ENCODE peak calls at places on chromosomes 4 and X, in five cellular contexts. One of them, this sample, is unnamed.

GRCh38 chr4:184401397-184402171 is 72.8 kb downstream of the IRF2 start:
- DNase-seq in lower lobe of right lung: no peak
- DNase-seq in A549: no peak
- DNase-seq in IMR-90: no peak
- DNase-seq in adrenal gland: no peak
- DNase-seq in this sample: no peak

GRCh38 chr4:78542373-78542772 is 9.2 kb upstream of the ANXA3 start:
- DNase-seq in lower lobe of right lung: no peak
- DNase-seq in A549: peak; percentile 65
- DNase-seq in IMR-90: peak; percentile 65
- DNase-seq in adrenal gland: no peak
- DNase-seq in this sample: no peak

GRCh38 chr4:60133414-60133813 is 1066.7 kb upstream of the ADGRL3 start:
- DNase-seq in lower lobe of right lung: no peak
- DNase-seq in A549: no peak
- DNase-seq in IMR-90: peak; percentile 36
- DNase-seq in adrenal gland: no peak
- DNase-seq in this sample: no peak

GRCh38 chrX:130637591-130637990 is 235.8 kb downstream of the RBMX2 start:
- DNase-seq in lower lobe of right lung: no peak
- DNase-seq in A549: no peak
- DNase-seq in IMR-90: peak; percentile 58
- DNase-seq in adrenal gland: no peak
- DNase-seq in this sample: no peak

GRCh38 chr4:185740471-185740873 is 71.5 kb downstream of the SORBS2 start:
- DNase-seq in lower lobe of right lung: no peak
- DNase-seq in A549: no peak
- DNase-seq in IMR-90: no peak
- DNase-seq in adrenal gland: peak; percentile 46
- DNase-seq in this sample: no peak

GRCh38 chrX:109629310-109629709 is 4.3 kb upstream of the KCNE5 start:
- DNase-seq in lower lobe of right lung: no peak
- DNase-seq in A549: no peak
- DNase-seq in IMR-90: no peak
- DNase-seq in adrenal gland: peak; percentile 4
- DNase-seq in this sample: peak; percentile 14

GRCh38 chrX:48761674-48762471 is at the start of gene GLOD5:
- DNase-seq in lower lobe of right lung: peak; percentile 72
- DNase-seq in A549: peak; percentile 39
- DNase-seq in IMR-90: no peak
- DNase-seq in adrenal gland: peak; percentile 3
- DNase-seq in this sample: peak; percentile 25

GRCh38 chrX:88560673-88561330 is 186.2 kb upstream of the CPXCR1 start:
- DNase-seq in lower lobe of right lung: no peak
- DNase-seq in A549: no peak
- DNase-seq in IMR-90: no peak
- DNase-seq in adrenal gland: no peak
- DNase-seq in this sample: no peak

GRCh38 chr4:55442541-55442940 is 46.8 kb downstream of the TMEM165 start:
- DNase-seq in lower lobe of right lung: no peak
- DNase-seq in A549: no peak
- DNase-seq in IMR-90: no peak
- DNase-seq in adrenal gland: no peak
- DNase-seq in this sample: no peak

GRCh38 chr4:176921256-176921655 is 128.5 kb upstream of the VEGFC start:
- DNase-seq in lower lobe of right lung: no peak
- DNase-seq in A549: no peak
- DNase-seq in IMR-90: no peak
- DNase-seq in adrenal gland: no peak
- DNase-seq in this sample: no peak

GRCh38 chr4:47221721-47222120 is 190.4 kb downstream of the GABRB1 start:
- DNase-seq in lower lobe of right lung: no peak
- DNase-seq in A549: no peak
- DNase-seq in IMR-90: peak; percentile 87
- DNase-seq in adrenal gland: no peak
- DNase-seq in this sample: no peak

GRCh38 chrX:53547668-53548067 is 113.5 kb upstream of the HSD17B10 start:
- DNase-seq in lower lobe of right lung: no peak
- DNase-seq in A549: no peak
- DNase-seq in IMR-90: no peak
- DNase-seq in adrenal gland: no peak
- DNase-seq in this sample: no peak

GRCh38 chrX:11447418-11447817 is 154.2 kb downstream of the AMELX start:
- DNase-seq in lower lobe of right lung: no peak
- DNase-seq in A549: no peak
- DNase-seq in IMR-90: peak; percentile 6
- DNase-seq in adrenal gland: no peak
- DNase-seq in this sample: no peak

GRCh38 chrX:3215249-3215648 is 131.2 kb downstream of the MXRA5 start:
- DNase-seq in lower lobe of right lung: no peak
- DNase-seq in A549: no peak
- DNase-seq in IMR-90: no peak
- DNase-seq in adrenal gland: no peak
- DNase-seq in this sample: no peak

GRCh38 chr4:17811078-17811603 is 362 bp downstream of the NCAPG start:
- DNase-seq in lower lobe of right lung: no peak
- DNase-seq in A549: no peak
- DNase-seq in IMR-90: no peak
- DNase-seq in adrenal gland: peak; percentile 14
- DNase-seq in this sample: no peak

GRCh38 chrX:42096262-42096939 is 173.0 kb upstream of the CASK start:
- DNase-seq in lower lobe of right lung: peak; percentile 58
- DNase-seq in A549: peak; percentile 77
- DNase-seq in IMR-90: peak; percentile 96
- DNase-seq in adrenal gland: peak; percentile 0
- DNase-seq in this sample: no peak

GRCh38 chr4:45172636-45173035 is 446.3 kb upstream of the GNPDA2 start:
- DNase-seq in lower lobe of right lung: peak; percentile 39
- DNase-seq in A549: no peak
- DNase-seq in IMR-90: no peak
- DNase-seq in adrenal gland: no peak
- DNase-seq in this sample: peak; percentile 12

GRCh38 chr4:105345358-105345757 is 128.5 kb downstream of the PPA2 start:
- DNase-seq in lower lobe of right lung: no peak
- DNase-seq in A549: no peak
- DNase-seq in IMR-90: no peak
- DNase-seq in adrenal gland: no peak
- DNase-seq in this sample: no peak

GRCh38 chrX:100645106-100645505 is 1.1 kb downstream of the SRPX2 start:
- DNase-seq in lower lobe of right lung: no peak
- DNase-seq in A549: no peak
- DNase-seq in IMR-90: no peak
- DNase-seq in adrenal gland: no peak
- DNase-seq in this sample: no peak
- H3K4me1 ChIP-seq in lower lobe of right lung: peaks cover 5% of the 10 kb centered on the region
- H3K4me1 ChIP-seq in A549: peaks cover 72% of the 10 kb centered on the region
- H3K4me1 ChIP-seq in IMR-90: peaks cover 19% of the 10 kb centered on the region
- H3K4me1 ChIP-seq in adrenal gland: no peaks in the 10 kb centered on the region
- H3K4me1 ChIP-seq in this sample: no peaks in the 10 kb centered on the region

GRCh38 chr4:6441202-6441582 is 31.2 kb downstream of the PPP2R2C start:
- DNase-seq in lower lobe of right lung: no peak
- DNase-seq in A549: no peak
- DNase-seq in IMR-90: no peak
- DNase-seq in adrenal gland: no peak
- DNase-seq in this sample: no peak

GRCh38 chr4:6442555-6442954 is 29.9 kb downstream of the PPP2R2C start:
- DNase-seq in lower lobe of right lung: no peak
- DNase-seq in A549: no peak
- DNase-seq in IMR-90: no peak
- DNase-seq in adrenal gland: no peak
- DNase-seq in this sample: no peak

GRCh38 chr4:6439120-6439757 is 33.2 kb downstream of the PPP2R2C start:
- DNase-seq in lower lobe of right lung: no peak
- DNase-seq in A549: no peak
- DNase-seq in IMR-90: no peak
- DNase-seq in adrenal gland: no peak
- DNase-seq in this sample: no peak

GRCh38 chr4:6441758-6442157 is 30.7 kb downstream of the PPP2R2C start:
- DNase-seq in lower lobe of right lung: no peak
- DNase-seq in A549: no peak
- DNase-seq in IMR-90: no peak
- DNase-seq in adrenal gland: no peak
- DNase-seq in this sample: no peak

GRCh38 chr4:6440506-6441201 is 31.8 kb downstream of the PPP2R2C start:
- DNase-seq in lower lobe of right lung: no peak
- DNase-seq in A549: no peak
- DNase-seq in IMR-90: no peak
- DNase-seq in adrenal gland: no peak
- DNase-seq in this sample: no peak
- TF ChIP-seq CTCF in lower lobe of right lung: no peak
- TF ChIP-seq CTCF in A549: no peak
- TF ChIP-seq CTCF in IMR-90: no peak
- TF ChIP-seq CTCF in adrenal gland: no peak
- TF ChIP-seq CTCF in this sample: no peak

DNA sequence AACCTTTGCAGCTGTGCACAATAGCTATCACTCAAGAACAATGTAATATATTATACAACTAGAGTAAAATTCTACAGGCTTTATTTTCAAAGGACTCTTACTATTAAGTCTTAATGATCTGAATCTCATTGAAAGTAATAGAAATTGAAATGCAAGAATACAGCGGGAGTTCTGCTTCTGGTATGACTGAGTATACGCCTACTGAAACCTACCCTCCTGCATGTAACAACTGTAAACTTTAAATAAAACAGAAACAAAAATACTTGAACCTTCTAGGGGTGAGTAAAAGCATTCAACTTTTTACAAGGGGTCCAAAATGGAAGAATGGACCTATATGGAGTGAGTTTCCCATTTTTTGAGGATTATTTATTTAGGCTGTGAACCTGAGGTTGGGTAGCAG is 13.5 kb downstream of the DCHS2 start:
- DNase-seq in lower lobe of right lung: no peak
- DNase-seq in A549: no peak
- DNase-seq in IMR-90: no peak
- DNase-seq in adrenal gland: no peak
- DNase-seq in this sample: no peak
- H3K4me3 ChIP-seq in lower lobe of right lung: no peak overlapping the region
- H3K4me3 ChIP-seq in A549: no peak overlapping the region
- H3K4me3 ChIP-seq in IMR-90: no peak overlapping the region
- H3K4me3 ChIP-seq in adrenal gland: no peak overlapping the region
- H3K4me3 ChIP-seq in this sample: no peak overlapping the region

GRCh38 chr4:83257811-83258210 is 26.8 kb downstream of the COQ2 start:
- DNase-seq in lower lobe of right lung: no peak
- DNase-seq in A549: no peak
- DNase-seq in IMR-90: no peak
- DNase-seq in adrenal gland: no peak
- DNase-seq in this sample: no peak

GRCh38 chr4:83262682-83263081 is 21.9 kb downstream of the COQ2 start:
- DNase-seq in lower lobe of right lung: no peak
- DNase-seq in A549: no peak
- DNase-seq in IMR-90: no peak
- DNase-seq in adrenal gland: no peak
- DNase-seq in this sample: no peak

GRCh38 chr4:83258463-83258862 is 26.1 kb downstream of the COQ2 start:
- DNase-seq in lower lobe of right lung: no peak
- DNase-seq in A549: no peak
- DNase-seq in IMR-90: no peak
- DNase-seq in adrenal gland: no peak
- DNase-seq in this sample: no peak

GRCh38 chr4:83261307-83261706 is 23.3 kb downstream of the COQ2 start:
- DNase-seq in lower lobe of right lung: no peak
- DNase-seq in A549: no peak
- DNase-seq in IMR-90: no peak
- DNase-seq in adrenal gland: no peak
- DNase-seq in this sample: no peak

DNA sequence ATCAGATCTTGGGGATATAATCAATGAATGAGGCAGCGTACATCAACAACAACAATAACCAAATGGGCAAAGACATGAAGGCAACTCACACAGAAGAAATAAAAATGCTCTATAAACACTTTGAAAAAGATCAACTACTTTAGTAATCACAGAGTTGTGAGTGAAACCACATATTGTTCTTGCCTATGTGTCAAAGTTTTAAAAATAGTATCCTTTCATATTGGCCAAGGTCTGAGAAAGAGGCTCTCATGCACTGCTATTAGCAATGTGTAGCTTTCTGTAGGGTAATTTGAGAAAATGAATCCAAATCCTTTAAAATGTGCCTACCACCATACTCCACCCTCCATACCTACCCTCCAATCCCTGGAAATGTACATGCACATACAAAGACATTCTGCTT is 25.0 kb downstream of the COQ2 start:
- DNase-seq in lower lobe of right lung: no peak
- DNase-seq in A549: no peak
- DNase-seq in IMR-90: no peak
- DNase-seq in adrenal gland: no peak
- DNase-seq in this sample: no peak
- H3K4me1 ChIP-seq in lower lobe of right lung: peaks cover 21% of the 10 kb centered on the region
- H3K4me1 ChIP-seq in A549: peaks cover 42% of the 10 kb centered on the region
- H3K4me1 ChIP-seq in IMR-90: peaks cover 8% of the 10 kb centered on the region
- H3K4me1 ChIP-seq in adrenal gland: peaks cover 11% of the 10 kb centered on the region
- H3K4me1 ChIP-seq in this sample: no peaks in the 10 kb centered on the region

DNA sequence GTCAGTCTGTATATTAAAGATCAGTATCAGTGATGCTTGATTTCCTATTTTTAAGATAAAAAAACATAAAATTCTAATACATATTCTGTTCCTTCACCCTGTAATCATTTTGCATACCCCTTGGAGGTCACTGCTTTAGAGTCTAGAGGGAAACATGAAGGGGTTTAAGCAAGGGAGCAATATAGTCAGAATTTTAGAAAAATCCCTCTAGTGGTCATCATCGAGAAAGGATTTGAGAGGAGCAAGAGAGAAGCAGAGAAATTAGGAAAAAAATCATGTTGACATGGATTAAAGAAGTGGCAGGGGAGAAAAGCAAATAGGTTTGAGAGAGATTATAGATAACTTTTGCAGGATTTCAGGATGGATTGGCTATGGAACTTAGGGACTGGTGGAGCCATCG is 11.1 kb downstream of the APEX2 start:
- DNase-seq in lower lobe of right lung: no peak
- DNase-seq in A549: no peak
- DNase-seq in IMR-90: peak; percentile 4
- DNase-seq in adrenal gland: no peak
- DNase-seq in this sample: no peak
- TF ChIP-seq CTCF in lower lobe of right lung: peak; percentile 9
- TF ChIP-seq CTCF in A549: peak; percentile 35
- TF ChIP-seq CTCF in IMR-90: peak; percentile 30
- TF ChIP-seq CTCF in adrenal gland: peak; percentile 33
- TF ChIP-seq CTCF in this sample: peak; percentile 35